ENCODE peak calls at places on chromosomes 13 and 19, in ten cellular contexts. Z is neural crest cell, B is progenitor cell of endocrine pancreas, D is neural progenitor cell, J is right lobe of liver, L is AG04450, K is AG09309, M is body of pancreas, I is SK-N-SH, H is heart left ventricle. E is an unnamed sample.

GRCh38 chr13:23744315-23744714 is 144.9 kb downstream of the MIPEP start:
- DNase-seq in D (no peak), M (no peak), J (no peak), K (no peak), B (no peak), L (no peak), I (no peak), H (no peak), Z (no peak), E (no peak)

GRCh38 chr19:5478925-5479588 is 23.8 kb downstream of the ZNRF4 start:
- DNase-seq in L (no peak), J (no peak), Z (no peak), H (no peak), B (no peak), D (no peak), K (no peak), I (no peak), M (no peak), E (no peak)

GRCh38 chr13:110307697-110308376 is 753 bp downstream of the COL4A2 start:
- DNase-seq in L (no peak), H (peak; percentile 56), M (no peak), B (no peak), D (peak; percentile 59), I (no peak), Z (peak; percentile 42), K (no peak), J (no peak), E (peak; percentile 58)

GRCh38 chr19:55370305-55370988 is at the start of gene IL11:
- DNase-seq in B (no peak), L (no peak), J (no peak), I (no peak), K (no peak), M (no peak), D (peak; percentile 44), H (no peak), Z (no peak), E (no peak)

GRCh38 chr19:40605201-40605971 is 4.2 kb downstream of the LTBP4 start:
- DNase-seq in H (peak; percentile 79), D (peak; percentile 79), B (no peak), J (peak; percentile 74), Z (no peak), L (no peak), K (no peak), M (peak; percentile 88), I (peak; percentile 78), E (peak; percentile 60)

GRCh38 chr13:112341976-112342735 is 34.0 kb upstream of the SPACA7 start:
- DNase-seq in Z (no peak), L (no peak), M (no peak), I (no peak), D (no peak), B (no peak), H (no peak), J (no peak), K (no peak), E (no peak)

GRCh38 chr19:16789238-16789637 is 40.0 kb upstream of the SIN3B start:
- DNase-seq in K (no peak), Z (no peak), B (no peak), J (no peak), I (no peak), D (no peak), H (no peak), L (no peak), M (no peak), E (no peak)

GRCh38 chr13:40445557-40445990 is 220.9 kb downstream of the FOXO1 start:
- DNase-seq in Z (no peak), M (peak; percentile 85), H (peak; percentile 67), L (no peak), J (no peak), I (no peak), B (no peak), D (no peak), K (no peak), E (no peak)

DNA sequence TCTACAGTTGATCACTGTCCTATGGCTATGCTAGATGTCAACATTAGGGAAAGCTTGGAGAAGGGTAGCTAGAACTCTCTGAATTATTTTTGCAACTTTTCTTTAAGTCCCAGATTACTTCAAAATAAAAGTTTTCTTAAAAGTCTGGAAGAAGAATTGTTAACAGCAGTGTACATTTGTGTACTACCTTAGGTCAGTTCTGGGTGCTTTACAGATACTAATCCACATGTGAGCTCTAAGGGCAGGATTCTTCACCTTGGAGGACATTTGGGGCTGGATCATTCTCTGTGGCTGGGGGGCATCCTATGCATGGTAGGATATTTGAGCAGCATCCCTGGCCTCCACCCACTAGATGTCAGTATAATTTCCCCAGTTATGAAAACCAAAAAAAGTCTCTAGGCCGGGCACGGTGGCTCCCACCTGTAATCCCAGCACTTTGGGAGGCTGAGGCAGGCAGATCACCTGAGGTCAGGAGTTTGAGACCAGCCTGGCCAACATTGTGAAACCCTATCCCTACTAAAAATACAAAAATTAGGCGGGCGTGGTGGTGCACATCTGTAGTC is 2.8 kb downstream of the BRME1 start:
- DNase-seq in L (no peak), M (no peak), B (no peak), D (no peak), H (no peak), I (peak; percentile 59), Z (no peak), J (no peak), K (no peak), E (no peak)
- TF ChIP-seq CTCF in L (peak; percentile 26), M (no peak), B (no peak), D (peak; percentile 34), H (no peak), I (peak; percentile 59), Z (peak; percentile 35), J (peak; percentile 26), K (peak; percentile 40), E (no peak)

GRCh38 chr19:8397746-8398721 is 7.9 kb downstream of the RAB11B start:
- DNase-seq in Z (no peak), J (peak; percentile 45), L (no peak), D (no peak), K (no peak), B (no peak), H (no peak), I (peak; percentile 24), M (no peak), E (no peak)

GRCh38 chr19:8396563-8397203 is 6.5 kb downstream of the RAB11B start:
- DNase-seq in K (no peak), L (no peak), I (peak; percentile 86), Z (peak; percentile 64), H (peak; percentile 66), M (peak; percentile 76), B (no peak), J (peak; percentile 71), D (peak; percentile 67), E (peak; percentile 75)

GRCh38 chr19:8395621-8396082 is 5.5 kb downstream of the RAB11B start:
- DNase-seq in D (no peak), B (no peak), K (no peak), Z (no peak), L (no peak), J (no peak), M (no peak), I (no peak), H (no peak), E (no peak)

GRCh38 chr19:8397291-8397690 is 7.1 kb downstream of the RAB11B start:
- DNase-seq in Z (no peak), I (peak; percentile 27), K (no peak), L (no peak), B (no peak), J (peak; percentile 43), M (no peak), D (no peak), H (no peak), E (no peak)

DNA sequence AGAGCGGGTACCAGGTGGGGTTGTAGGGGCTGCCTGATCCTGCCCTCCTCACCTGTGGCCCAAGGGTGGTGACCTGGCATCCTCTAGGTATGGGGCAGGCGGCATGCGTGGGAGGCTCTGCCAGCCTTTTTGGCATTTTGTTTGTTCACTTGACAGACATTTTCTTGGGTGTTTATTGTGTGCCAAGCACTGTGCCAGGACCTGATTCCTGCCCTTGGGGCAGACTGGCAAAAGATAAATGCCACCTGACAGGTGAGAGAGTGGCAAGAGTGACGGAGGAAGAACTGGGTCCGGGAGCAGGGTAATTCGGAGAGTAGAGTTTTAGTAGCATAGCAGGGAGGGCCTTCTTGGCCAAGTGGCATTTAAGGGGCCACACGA is 6.0 kb downstream of the RAB11B start:
- DNase-seq in I (peak; percentile 14), L (no peak), K (no peak), Z (no peak), J (no peak), H (no peak), M (peak; percentile 51), B (no peak), D (no peak), E (no peak)
- TF ChIP-seq CTCF in I (no peak), L (no peak), K (no peak), Z (no peak), J (no peak), H (no peak), M (no peak), B (no peak), D (no peak), E (no peak)

GRCh38 chr13:46150134-46150693 is 31.8 kb downstream of the LCP1 start:
- DNase-seq in D (no peak), J (no peak), L (no peak), Z (no peak), K (no peak), I (no peak), M (no peak), H (no peak), B (no peak), E (no peak)

GRCh38 chr13:46145950-46146349 is 36.0 kb downstream of the LCP1 start:
- DNase-seq in L (no peak), J (no peak), M (no peak), H (no peak), D (no peak), Z (no peak), B (no peak), K (no peak), I (no peak), E (no peak)

GRCh38 chr13:46143239-46143701 is 38.4 kb upstream of the CPB2 start:
- DNase-seq in K (no peak), D (no peak), M (no peak), I (no peak), L (no peak), J (no peak), B (no peak), Z (no peak), H (no peak), E (no peak)

GRCh38 chr13:46149272-46150133 is 32.5 kb downstream of the LCP1 start:
- DNase-seq in L (no peak), D (no peak), M (no peak), I (no peak), B (no peak), H (no peak), K (no peak), J (no peak), Z (no peak), E (no peak)

DNA sequence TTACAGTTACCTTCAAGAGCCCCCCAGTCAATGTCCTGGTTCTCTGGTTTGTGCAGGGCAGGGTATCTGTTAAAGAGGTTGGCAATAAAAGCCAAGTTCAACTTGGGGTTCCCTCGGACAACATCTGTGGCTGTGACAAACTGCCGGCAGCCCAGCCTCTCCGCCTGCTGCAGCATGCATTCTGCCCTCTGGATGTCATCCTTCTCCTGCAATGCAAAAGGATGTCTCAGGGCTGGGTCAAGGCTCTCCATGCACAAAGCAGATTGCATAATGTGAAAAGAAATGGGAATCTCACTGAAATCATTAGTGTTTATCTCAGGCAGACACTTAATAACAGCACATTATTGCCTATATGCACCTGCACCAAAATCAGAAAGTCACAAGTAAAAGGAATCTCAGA is 35.1 kb downstream of the LCP1 start:
- DNase-seq in J (no peak), Z (peak; percentile 26), I (peak; percentile 42), M (no peak), D (peak; percentile 41), B (no peak), L (no peak), K (no peak), H (no peak), E (peak; percentile 51)
- TF ChIP-seq CTCF in J (peak; percentile 54), Z (peak; percentile 54), I (peak; percentile 31), M (no peak), D (peak; percentile 46), B (peak; percentile 35), L (no peak), K (peak; percentile 31), H (no peak), E (no peak)

GRCh38 chr13:94968040-94968756 is 255.9 kb upstream of the SOX21 start:
- DNase-seq in Z (peak; percentile 47), I (peak; percentile 66), M (no peak), H (no peak), J (no peak), L (no peak), B (peak; percentile 26), D (peak; percentile 86), K (no peak), E (peak; percentile 68)
- TF ChIP-seq CTCF in Z (peak; percentile 15), I (peak; percentile 30), M (no peak), H (no peak), J (no peak), L (peak; percentile 7), B (peak; percentile 33), D (peak; percentile 46), K (peak; percentile 7), E (no peak)

E was measured in glutamatergic neuron.